ENCODE peak calls at places on chromosomes 1 and 21, in eight cellular contexts. U, B, F, N, E, H, X and P are unnamed samples.

GRCh38 chr1:67791686-67792475 is 41.4 kb downstream of the GNG12 start:
- DNase-seq in H (peak; percentile 94), E (no peak), F (no peak), X (peak; percentile 68), B (no peak), U (no peak), N (peak; percentile 98), P (peak; percentile 6)

GRCh38 chr1:218760601-218761570 is 412.8 kb upstream of the LYPLAL1 start:
- DNase-seq in U (no peak), F (no peak), N (peak; percentile 43), E (no peak), X (no peak), H (no peak), B (no peak), P (no peak)

GRCh38 chr1:220294754-220295419 is 22.6 kb upstream of the RAB3GAP2 start:
- DNase-seq in N (peak; percentile 77), F (no peak), E (no peak), U (no peak), H (peak; percentile 58), B (no peak), X (no peak), P (no peak)

GRCh38 chr1:63931468-63931867 is 157.7 kb downstream of the ROR1 start:
- DNase-seq in E (no peak), U (no peak), F (no peak), N (peak; percentile 73), B (no peak), H (peak; percentile 80), X (no peak), P (no peak)

GRCh38 chr1:119276558-119276957 is 92.0 kb upstream of the HAO2 start:
- DNase-seq in F (no peak), E (no peak), U (no peak), N (no peak), B (no peak), X (no peak), H (no peak), P (no peak)

GRCh38 chr1:183675381-183675780 is 22.3 kb upstream of the APOBEC4 start:
- DNase-seq in H (no peak), X (no peak), E (no peak), B (no peak), F (no peak), U (no peak), N (no peak), P (no peak)

GRCh38 chr1:173267453-173267945 is 60.4 kb upstream of the TNFSF4 start:
- DNase-seq in F (no peak), X (no peak), U (no peak), B (no peak), H (peak; percentile 93), E (no peak), N (peak; percentile 84), P (no peak)

GRCh38 chr1:24364975-24365678 is 46.0 kb downstream of the GRHL3 start:
- DNase-seq in X (peak; percentile 86), B (no peak), E (no peak), N (peak; percentile 91), U (no peak), F (no peak), H (peak; percentile 99), P (peak; percentile 90)

GRCh38 chr1:51019811-51020210 is 49.8 kb downstream of the CDKN2C start:
- DNase-seq in B (no peak), N (no peak), X (no peak), U (no peak), H (peak; percentile 81), E (no peak), F (no peak), P (no peak)

GRCh38 chr1:6834366-6834765 is 49.1 kb downstream of the CAMTA1 start:
- DNase-seq in B (no peak), H (no peak), X (no peak), N (no peak), E (no peak), F (no peak), U (no peak), P (no peak)

GRCh38 chr1:94298861-94299260 is 61.5 kb upstream of the ARHGAP29 start:
- DNase-seq in U (no peak), E (no peak), B (no peak), N (no peak), X (no peak), H (peak; percentile 65), F (no peak), P (no peak)

GRCh38 chr21:45872471-45872870 is 109.1 kb upstream of the COL6A1 start:
- DNase-seq in U (no peak), X (no peak), N (no peak), E (no peak), F (no peak), H (no peak), B (no peak), P (no peak)